ENCODE peak calls at places on chromosomes 13 and 19, in four cellular contexts. One of them, this sample, is unnamed. For H3K27me3, the result is how much of the 10 kb centered on the place peaks cover.

GRCh38 chr13:25654332-25654731 is 282.6 kb downstream of the ATP8A2 start:
- DNase-seq in aorta: no peak
- DNase-seq in heart left ventricle: no peak
- DNase-seq in stomach: no peak
- DNase-seq in this sample: no peak

GRCh38 chr13:99962242-99962641 is 9.3 kb downstream of the ZIC5 start:
- DNase-seq in aorta: no peak
- DNase-seq in heart left ventricle: no peak
- DNase-seq in stomach: no peak
- DNase-seq in this sample: no peak

GRCh38 chr13:40206241-40207109 is 460.0 kb downstream of the FOXO1 start:
- DNase-seq in aorta: no peak
- DNase-seq in stomach: peak
- DNase-seq in heart left ventricle: no peak
- DNase-seq in this sample: no peak

GRCh38 chr13:48853381-48854102 is 122.2 kb upstream of the FNDC3A start:
- DNase-seq in aorta: no peak
- DNase-seq in stomach: no peak
- DNase-seq in heart left ventricle: no peak
- DNase-seq in this sample: no peak

GRCh38 chr13:102911336-102911735 is 65.5 kb downstream of the ERCC5 start:
- DNase-seq in stomach: no peak
- DNase-seq in aorta: no peak
- DNase-seq in heart left ventricle: no peak
- DNase-seq in this sample: no peak

GRCh38 chr19:38666662-38667448 is 19.4 kb downstream of the ACTN4 start:
- DNase-seq in stomach: no peak
- DNase-seq in heart left ventricle: peak
- DNase-seq in aorta: peak
- DNase-seq in this sample: no peak

GRCh38 chr13:32165791-32166190 is 134.2 kb downstream of the FRY start:
- DNase-seq in heart left ventricle: peak
- DNase-seq in stomach: no peak
- DNase-seq in aorta: no peak
- DNase-seq in this sample: no peak

GRCh38 chr19:7441468-7442146 is 47.2 kb downstream of the PEX11G start:
- DNase-seq in stomach: no peak
- DNase-seq in heart left ventricle: no peak
- DNase-seq in aorta: no peak
- DNase-seq in this sample: no peak

GRCh38 chr13:90485441-90485840 is 862.0 kb upstream of the MIR17HG start:
- DNase-seq in aorta: no peak
- DNase-seq in heart left ventricle: no peak
- DNase-seq in stomach: no peak
- DNase-seq in this sample: no peak

GRCh38 chr19:7988307-7988706 is 17.1 kb downstream of the ELAVL1 start:
- DNase-seq in stomach: no peak
- DNase-seq in aorta: no peak
- DNase-seq in heart left ventricle: no peak
- DNase-seq in this sample: no peak

DNA sequence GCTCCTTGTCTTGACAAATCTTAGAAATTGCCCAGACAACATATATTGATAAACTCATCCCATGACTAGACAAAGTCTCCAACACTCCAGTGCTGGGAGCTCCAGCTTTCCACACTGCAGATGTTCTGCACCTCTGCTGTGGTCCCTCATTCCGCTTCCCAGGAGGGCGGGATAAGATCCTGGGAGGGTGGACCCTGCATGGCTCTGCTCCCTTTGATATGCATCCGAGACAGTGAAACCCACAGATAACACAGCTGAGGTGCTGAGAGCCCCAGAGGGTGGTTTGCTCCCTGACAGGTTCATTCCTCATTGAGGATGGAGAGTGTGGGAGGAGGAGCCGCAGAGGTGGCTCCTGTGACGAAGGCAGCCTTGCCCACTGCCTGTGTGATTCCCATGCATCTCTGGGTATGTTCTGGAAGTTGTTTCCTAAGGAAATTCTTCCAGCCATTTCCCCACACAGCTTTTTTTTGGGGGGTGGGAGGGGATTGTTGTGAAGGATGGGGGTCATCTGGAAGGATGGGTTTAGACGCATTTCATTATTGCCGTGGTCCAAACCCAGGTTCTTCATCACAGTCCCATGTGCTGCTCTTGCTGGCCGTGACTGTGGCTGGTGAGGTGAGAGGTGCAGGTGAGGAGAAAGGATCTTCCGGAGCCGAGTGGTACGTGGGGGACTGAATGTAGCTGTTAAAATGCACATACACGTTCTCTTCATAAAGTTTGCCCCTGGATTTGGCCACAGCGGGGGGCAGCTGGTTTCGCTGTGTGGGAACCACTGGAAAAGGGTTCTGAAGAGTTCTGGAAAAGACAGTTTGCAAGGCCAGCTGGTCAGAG is 46.4 kb downstream of the SLC7A9 start:
- DNase-seq in heart left ventricle: no peak
- DNase-seq in aorta: no peak
- DNase-seq in stomach: no peak
- DNase-seq in this sample: no peak
- H3K27me3 ChIP-seq in heart left ventricle: under half
- H3K27me3 ChIP-seq in aorta: under half
- H3K27me3 ChIP-seq in stomach: under half
- H3K27me3 ChIP-seq in this sample: under half

DNA sequence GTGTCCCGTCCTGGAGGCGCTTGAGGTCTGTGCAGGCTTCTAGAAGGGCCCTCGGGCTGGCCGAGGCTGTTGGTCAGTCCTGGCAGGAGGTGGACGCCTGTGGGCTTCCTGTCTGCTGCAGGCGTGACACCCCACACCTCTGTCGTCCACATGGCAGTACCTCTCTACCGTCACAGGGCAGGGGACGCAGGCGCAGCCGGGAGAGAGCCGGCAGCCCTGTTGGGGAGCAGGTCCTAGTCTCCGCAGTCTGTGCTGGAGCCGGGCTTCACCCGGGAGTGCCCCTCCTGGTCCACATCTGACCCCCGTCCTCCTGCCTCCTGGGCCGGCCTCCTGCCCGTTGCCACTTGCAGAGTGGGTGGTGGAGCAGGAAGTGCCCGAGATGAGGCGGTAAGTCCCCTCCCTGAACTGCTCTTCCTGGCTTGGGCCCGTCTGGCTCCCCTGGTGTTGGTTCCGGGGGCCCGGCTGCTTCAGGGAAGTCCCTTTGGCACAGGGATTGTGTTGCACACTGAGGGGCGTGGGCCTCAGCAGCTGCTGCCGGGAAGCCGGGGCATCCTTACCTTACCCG is 106.0 kb downstream of the KDM4B start:
- DNase-seq in aorta: no peak
- DNase-seq in stomach: no peak
- DNase-seq in heart left ventricle: no peak
- DNase-seq in this sample: no peak
- H3K27me3 ChIP-seq in aorta: under half
- H3K27me3 ChIP-seq in stomach: under half
- H3K27me3 ChIP-seq in heart left ventricle: under half
- H3K27me3 ChIP-seq in this sample: under half

GRCh38 chr13:77811981-77812380 is 106.7 kb downstream of the EDNRB start:
- DNase-seq in stomach: no peak
- DNase-seq in heart left ventricle: no peak
- DNase-seq in aorta: no peak
- DNase-seq in this sample: no peak

GRCh38 chr13:77820431-77821149 is 98.0 kb downstream of the EDNRB start:
- DNase-seq in stomach: no peak
- DNase-seq in heart left ventricle: no peak
- DNase-seq in aorta: no peak
- DNase-seq in this sample: no peak

GRCh38 chr13:77810891-77811290 is 107.7 kb downstream of the EDNRB start:
- DNase-seq in stomach: no peak
- DNase-seq in heart left ventricle: no peak
- DNase-seq in aorta: no peak
- DNase-seq in this sample: no peak

GRCh38 chr13:77810430-77810829 is 108.2 kb downstream of the EDNRB start:
- DNase-seq in stomach: no peak
- DNase-seq in aorta: no peak
- DNase-seq in heart left ventricle: no peak
- DNase-seq in this sample: no peak

DNA sequence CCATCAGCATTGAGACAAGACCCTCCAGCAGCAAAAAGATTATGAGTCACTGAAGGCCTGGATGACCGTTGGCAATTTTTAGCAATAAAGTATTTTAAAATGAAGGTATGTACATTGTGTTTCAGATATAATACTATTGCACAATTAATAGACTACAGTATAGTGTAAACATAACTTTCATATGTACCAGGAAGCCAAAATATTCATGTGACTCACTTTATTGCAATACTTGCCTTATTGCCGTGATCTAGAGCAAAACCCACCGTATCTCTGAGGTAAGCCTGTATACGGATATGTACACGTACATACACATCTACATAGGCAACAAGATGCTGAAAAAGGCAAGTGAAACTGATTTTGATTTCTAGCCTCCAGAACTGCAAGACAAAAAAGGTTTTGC is 103.3 kb downstream of the EDNRB start:
- DNase-seq in stomach: no peak
- DNase-seq in heart left ventricle: no peak
- DNase-seq in aorta: no peak
- DNase-seq in this sample: no peak
- H3K27me3 ChIP-seq in stomach: under half
- H3K27me3 ChIP-seq in heart left ventricle: under half
- H3K27me3 ChIP-seq in aorta: under half
- H3K27me3 ChIP-seq in this sample: under half

GRCh38 chr19:49362926-49363264 is 679 bp upstream of the TEAD2 start:
- DNase-seq in aorta: peak
- DNase-seq in heart left ventricle: peak
- DNase-seq in stomach: peak
- DNase-seq in this sample: peak
- H3K27me3 ChIP-seq in aorta: under half
- H3K27me3 ChIP-seq in heart left ventricle: under half
- H3K27me3 ChIP-seq in stomach: under half
- H3K27me3 ChIP-seq in this sample: under half

DNA sequence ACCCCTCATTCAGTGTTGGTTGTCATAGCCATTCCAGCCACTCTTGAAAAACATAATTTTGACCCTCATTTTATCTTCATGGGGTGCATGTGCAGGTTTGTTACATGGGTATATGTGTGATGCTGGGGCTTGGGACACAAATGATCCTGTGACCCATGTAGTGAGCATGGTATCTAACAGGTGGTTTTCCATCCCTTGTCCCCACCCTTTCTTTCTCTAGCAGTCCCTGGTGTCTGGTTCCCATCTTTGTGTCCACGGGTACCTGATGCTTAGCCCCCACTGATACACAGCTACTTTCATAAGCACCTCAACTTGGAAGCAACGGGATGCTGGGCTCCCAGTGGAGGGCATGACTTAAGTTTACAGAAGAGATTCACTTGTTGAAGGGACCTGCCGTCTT is 373.5 kb downstream of the UQCRFS1 start:
- DNase-seq in aorta: no peak
- DNase-seq in heart left ventricle: no peak
- DNase-seq in stomach: no peak
- DNase-seq in this sample: no peak
- H3K27me3 ChIP-seq in aorta: under half
- H3K27me3 ChIP-seq in heart left ventricle: under half
- H3K27me3 ChIP-seq in stomach: half or more
- H3K27me3 ChIP-seq in this sample: under half